ENCODE peak calls at places on chromosomes 3 and 15, in six cellular contexts. O is SW480; E is NCI-H1105; I is Karpas-422; T is stimulated activated naive B cell treated with anti-CD40 and anti-IgM and Interleukin-4, amounts not matched to agents 10 μg/mL and 1 μg/mL and 100 μg/mL, for 72 hours; P is uterus. G is an unnamed sample.

GRCh38 chr3:52792961-52793695 is 1.5 kb upstream of the ITIH3 start:
- DNase-seq in I (no peak), P (no peak), E (no peak), T (no peak), O (peak), G (no peak)

GRCh38 chr3:136334209-136334608 is 84.1 kb downstream of the PCCB start:
- DNase-seq in E (no peak), T (no peak), I (no peak), P (no peak), O (no peak), G (no peak)

GRCh38 chr3:43765417-43766030 is 74.8 kb downstream of the ABHD5 start:
- DNase-seq in I (peak), T (no peak), E (no peak), P (no peak), O (no peak), G (no peak)

GRCh38 chr3:188720636-188721035 is 451.1 kb upstream of the TPRG1 start:
- DNase-seq in I (no peak), O (no peak), E (no peak), P (no peak), T (no peak), G (no peak)

GRCh38 chr3:183308746-183309145 is 55.7 kb downstream of the B3GNT5 start:
- DNase-seq in T (no peak), P (no peak), O (no peak), E (no peak), I (no peak), G (no peak)

GRCh38 chr15:83210619-83211018 is 3.0 kb upstream of the HDGFL3 start:
- DNase-seq in E (no peak), T (no peak), I (no peak), P (no peak), O (no peak), G (no peak)

GRCh38 chr15:81088496-81088895 is 45.6 kb upstream of the CFAP161 start:
- DNase-seq in P (no peak), E (no peak), I (no peak), T (no peak), O (no peak), G (no peak)

GRCh38 chr3:100189444-100189964 is 71.3 kb upstream of the TBC1D23 start:
- DNase-seq in E (no peak), I (no peak), T (no peak), P (no peak), O (no peak), G (no peak)

GRCh38 chr15:48025118-48025517 is 95.7 kb upstream of the SLC24A5 start:
- DNase-seq in E (no peak), O (no peak), I (no peak), T (no peak), P (no peak), G (no peak)

GRCh38 chr15:49423906-49424520 is 971 bp downstream of the FGF7 start:
- DNase-seq in T (no peak), O (no peak), I (no peak), P (no peak), E (no peak), G (no peak)

GRCh38 chr3:135565481-135565880 is 400.0 kb upstream of the PPP2R3A start:
- DNase-seq in P (no peak), I (no peak), T (no peak), E (no peak), O (no peak), G (no peak)

GRCh38 chr3:181103605-181104004 is 114.1 kb upstream of the DNAJC19 start:
- DNase-seq in I (peak), T (no peak), O (no peak), E (peak), P (no peak), G (no peak)

GRCh38 chr3:34882764-34883163 is 756.6 kb upstream of the ARPP21 start:
- DNase-seq in T (no peak), E (no peak), I (peak), P (no peak), O (no peak), G (no peak)

GRCh38 chr3:136547293-136547692 is 204.9 kb downstream of the STAG1 start:
- DNase-seq in E (no peak), P (no peak), O (no peak), T (no peak), I (peak), G (no peak)

GRCh38 chr15:52361975-52362494 is 66.4 kb upstream of the MYO5C start:
- DNase-seq in E (no peak), T (no peak), P (no peak), I (no peak), O (no peak), G (no peak)

GRCh38 chr15:62350744-62351143 is 185.7 kb upstream of the C2CD4B start:
- DNase-seq in I (no peak), O (no peak), T (no peak), E (no peak), P (no peak), G (no peak)

GRCh38 chr3:50738252-50738598 is 63.5 kb downstream of the DOCK3 start:
- DNase-seq in P (no peak), I (no peak), T (no peak), O (no peak), E (no peak), G (no peak)

GRCh38 chr15:73270366-73271097 is 98.2 kb downstream of the HCN4 start:
- DNase-seq in T (no peak), P (no peak), I (no peak), O (no peak), E (no peak), G (no peak)

GRCh38 chr3:172303941-172304558 is 144.2 kb downstream of the GHSR start:
- DNase-seq in P (no peak), E (no peak), T (no peak), O (no peak), I (no peak), G (no peak)

GRCh38 chr3:18300916-18301315 is 124.2 kb downstream of the SATB1 start:
- DNase-seq in P (no peak), T (no peak), I (no peak), O (no peak), E (no peak), G (no peak)

GRCh38 chr3:172280406-172281051 is 167.7 kb downstream of the GHSR start:
- DNase-seq in P (no peak), I (no peak), T (no peak), O (peak), E (no peak), G (no peak)

GRCh38 chr15:95281470-95281869 is 1049.0 kb upstream of the NR2F2 start:
- DNase-seq in E (no peak), T (no peak), I (no peak), P (no peak), O (no peak), G (no peak)

GRCh38 chr3:156787926-156788663 is 38.1 kb upstream of the LEKR1 start:
- DNase-seq in P (peak), I (no peak), E (no peak), T (no peak), O (peak), G (no peak)

G was measured in CD14-positive monocyte.